ENCODE peak calls at places on chromosomes 12 and 14, in seven cellular contexts. F is lower leg skin, U is mammary epithelial cell, L is cardiac fibroblast, B is fibroblast of pulmonary artery, K is omental fat pad, N is AG04450. Q is an unnamed sample.
A peak's percentile ranks its signal among the peaks of the same experiment; 100 is the strongest.

GRCh38 chr14:36555998-36556743 is 26.2 kb downstream of the NKX2-8 start:
- DNase-seq in F (no peak), B (no peak), N (no peak), K (no peak), U (no peak), L (no peak), Q (no peak)

GRCh38 chr14:55749201-55749812 is 169.3 kb downstream of the KTN1 start:
- DNase-seq in B (peak; percentile 68), F (no peak), N (no peak), U (peak; percentile 11), K (no peak), L (peak; percentile 33), Q (peak; percentile 73)

GRCh38 chr12:116982721-116983502 is 72.2 kb downstream of the FBXW8 start:
- DNase-seq in L (peak; percentile 41), F (no peak), U (no peak), B (peak; percentile 57), N (peak; percentile 78), K (no peak), Q (no peak)

GRCh38 chr12:127903146-127903545 is 363.8 kb upstream of the TMEM132C start:
- DNase-seq in U (no peak), N (no peak), K (no peak), F (no peak), B (peak; percentile 6), L (no peak), Q (no peak)

GRCh38 chr14:53890611-53891091 is 66.0 kb downstream of the BMP4 start:
- DNase-seq in L (no peak), F (no peak), N (no peak), U (no peak), B (no peak), K (no peak), Q (no peak)

GRCh38 chr12:101616027-101616494 is 21.3 kb downstream of the MYBPC1 start:
- DNase-seq in L (peak; percentile 7), B (peak; percentile 20), N (no peak), U (peak; percentile 23), K (no peak), F (no peak), Q (peak; percentile 74)

GRCh38 chr12:113235976-113236375 is 14.7 kb downstream of the TPCN1 start:
- DNase-seq in B (no peak), F (no peak), K (no peak), N (no peak), L (no peak), U (no peak), Q (no peak)

GRCh38 chr12:15719230-15719629 is 70.0 kb downstream of the EPS8 start:
- DNase-seq in N (no peak), L (peak; percentile 51), U (no peak), B (peak; percentile 21), F (no peak), K (no peak), Q (no peak)

GRCh38 chr14:102893452-102893851 is 29.0 kb upstream of the AMN start:
- DNase-seq in B (peak; percentile 94), L (peak; percentile 93), N (peak; percentile 93), F (peak; percentile 59), K (no peak), U (no peak), Q (no peak)

GRCh38 chr12:121513464-121514183 is 67.2 kb downstream of the KDM2B start:
- DNase-seq in N (no peak), F (no peak), U (no peak), B (no peak), K (peak; percentile 31), L (no peak), Q (peak; percentile 52)

GRCh38 chr12:6765634-6766581 is at the start of gene PTMS:
- DNase-seq in L (peak; percentile 91), N (peak; percentile 89), U (peak; percentile 91), F (peak; percentile 62), B (peak; percentile 95), K (no peak), Q (peak; percentile 96)

GRCh38 chr14:50839048-50839447 is 8.1 kb upstream of the NIN start:
- DNase-seq in L (peak; percentile 35), B (no peak), U (peak; percentile 54), K (no peak), N (no peak), F (no peak), Q (no peak)

GRCh38 chr12:1093166-1093751 is 102.2 kb downstream of the ERC1 start:
- DNase-seq in K (no peak), U (peak; percentile 45), L (peak; percentile 83), F (no peak), N (peak; percentile 24), B (peak; percentile 82), Q (peak; percentile 75)

GRCh38 chr14:23910081-23910875 is 43.3 kb upstream of the DHRS4 start:
- DNase-seq in K (no peak), U (peak; percentile 53), F (no peak), B (peak; percentile 62), N (peak; percentile 3), L (peak; percentile 68), Q (peak; percentile 75)

GRCh38 chr12:42958271-42958674 is 368.7 kb upstream of the PRICKLE1 start:
- DNase-seq in N (no peak), L (peak; percentile 74), K (no peak), B (peak; percentile 14), F (no peak), U (peak; percentile 13), Q (no peak)

GRCh38 chr12:93572712-93573551 is 457 bp downstream of the SOCS2 start:
- DNase-seq in L (peak; percentile 47), N (no peak), F (no peak), B (peak; percentile 21), U (peak; percentile 15), K (no peak), Q (no peak)

GRCh38 chr12:107231269-107231668 is 137.9 kb upstream of the CRY1 start:
- DNase-seq in B (no peak), L (no peak), F (peak; percentile 17), N (no peak), K (no peak), U (no peak), Q (no peak)

GRCh38 chr12:2285462-2285861 is 232.7 kb downstream of the CACNA1C start:
- DNase-seq in K (no peak), L (no peak), F (no peak), N (no peak), B (no peak), U (no peak), Q (no peak)

GRCh38 chr12:27297576-27297975 is 35.1 kb upstream of the BMAL2 start:
- DNase-seq in F (no peak), K (no peak), L (peak; percentile 32), B (peak; percentile 18), U (no peak), N (no peak), Q (no peak)

GRCh38 chr12:112005419-112006395 is 7.3 kb downstream of the TMEM116 start:
- DNase-seq in N (no peak), U (peak; percentile 36), K (no peak), F (no peak), B (no peak), L (no peak), Q (peak; percentile 40)

GRCh38 chr14:59159169-59159568 is 29.3 kb upstream of the DAAM1 start:
- DNase-seq in L (no peak), F (no peak), N (peak; percentile 7), K (no peak), B (no peak), U (no peak), Q (no peak)

GRCh38 chr12:119512772-119513497 is 80.6 kb upstream of the TMEM233 start:
- DNase-seq in N (no peak), L (peak; percentile 18), B (peak; percentile 19), U (no peak), F (no peak), K (no peak), Q (peak; percentile 45)

GRCh38 chr12:77062846-77063461 is 2.4 kb downstream of the E2F7 start:
- DNase-seq in L (peak; percentile 91), K (no peak), B (peak; percentile 86), N (peak; percentile 29), U (no peak), F (no peak), Q (peak; percentile 85)

GRCh38 chr14:90388437-90388836 is 8.4 kb upstream of the CALM1 start:
- DNase-seq in U (peak; percentile 80), B (peak; percentile 75), K (no peak), L (peak; percentile 88), F (no peak), N (peak; percentile 57), Q (peak; percentile 80)

GRCh38 chr12:79300199-79300568 is 390.6 kb downstream of the PAWR start:
- DNase-seq in B (peak; percentile 65), K (no peak), F (no peak), L (peak; percentile 82), U (no peak), N (peak; percentile 34), Q (peak; percentile 78)

GRCh38 chr14:92471919-92472318 is 41.7 kb upstream of the RIN3 start:
- DNase-seq in B (peak; percentile 69), N (peak; percentile 86), U (peak; percentile 76), L (peak; percentile 83), F (no peak), K (no peak), Q (peak; percentile 67)

GRCh38 chr12:40184493-40185302 is 40.1 kb upstream of the LRRK2 start:
- DNase-seq in U (no peak), N (no peak), B (no peak), L (no peak), F (no peak), K (no peak), Q (no peak)
- TF ChIP-seq CTCF in U (no peak), N (no peak), B (no peak), L (no peak), F (no peak), K (no peak), Q (no peak)

GRCh38 chr14:61109288-61109687 is 128.2 kb downstream of the SLC38A6 start:
- DNase-seq in L (no peak), N (no peak), B (no peak), K (no peak), F (no peak), U (no peak), Q (no peak)

GRCh38 chr14:61112506-61112905 is 131.5 kb downstream of the SLC38A6 start:
- DNase-seq in U (no peak), K (no peak), L (no peak), B (no peak), N (no peak), F (no peak), Q (no peak)

GRCh38 chr14:61113561-61113960 is 132.5 kb downstream of the SLC38A6 start:
- DNase-seq in L (no peak), F (no peak), N (no peak), B (no peak), K (no peak), U (no peak), Q (no peak)

GRCh38 chr14:61110683-61111082 is 129.6 kb downstream of the SLC38A6 start:
- DNase-seq in L (no peak), B (no peak), N (no peak), K (no peak), F (no peak), U (no peak), Q (no peak)

GRCh38 chr14:61111145-61112130 is 130.4 kb downstream of the SLC38A6 start:
- DNase-seq in B (no peak), K (no peak), U (no peak), F (no peak), L (no peak), N (no peak), Q (no peak)
- TF ChIP-seq CTCF in B (no peak), K (no peak), U (no peak), F (no peak), L (no peak), N (no peak), Q (no peak)

GRCh38 chr14:106694638-106695393 is 1168.4 kb downstream of the TMEM121 start:
- DNase-seq in N (no peak), K (no peak), F (no peak), L (no peak), B (no peak), U (peak; percentile 2), Q (peak; percentile 32)
- TF ChIP-seq CTCF in N (no peak), K (no peak), F (no peak), L (peak; percentile 2), B (no peak), U (no peak), Q (no peak)

GRCh38 chr14:78790262-78790661 is 620.1 kb downstream of the NRXN3 start:
- DNase-seq in N (no peak), U (no peak), L (no peak), B (no peak), F (no peak), K (no peak), Q (no peak)
- TF ChIP-seq CTCF in N (no peak), U (no peak), L (no peak), B (no peak), F (no peak), K (no peak), Q (peak; percentile 18)

Q was measured in MCF 10A.